ENCODE peak calls at places on chromosome 1, in four cellular contexts. W is amniotic stem cell, S is AML-193, L is T-helper 1 cell. N is an unnamed sample.

GRCh38 chr1:153670257-153670858 is 435 bp downstream of the ILF2 start:
- DNase-seq in W (no peak), S (no peak), L (no peak), N (no peak)

GRCh38 chr1:119431836-119432235 is 16.9 kb downstream of the HSD3B2 start:
- DNase-seq in S (no peak), W (no peak), L (no peak), N (no peak)

GRCh38 chr1:156119503-156120209 is 5.1 kb downstream of the LMNA start:
- DNase-seq in L (no peak), W (peak; percentile 69), S (peak; percentile 51), N (no peak)

GRCh38 chr1:9593492-9594465 is 5.1 kb downstream of the TMEM201 start:
- DNase-seq in S (peak; percentile 91), L (no peak), W (peak; percentile 22), N (peak; percentile 65)

GRCh38 chr1:235657269-235657668 is 7.7 kb upstream of the GNG4 start:
- DNase-seq in S (no peak), W (no peak), L (no peak), N (no peak)

GRCh38 chr1:182615468-182616129 is 11.4 kb upstream of the RGS16 start:
- DNase-seq in S (peak; percentile 50), L (no peak), W (no peak), N (no peak)

GRCh38 chr1:107358611-107359342 is 217.9 kb downstream of the NTNG1 start:
- DNase-seq in W (no peak), L (no peak), S (no peak), N (no peak)

GRCh38 chr1:169877800-169878491 is 15.8 kb downstream of the SCYL3 start:
- DNase-seq in L (no peak), W (no peak), S (no peak), N (no peak)

GRCh38 chr1:199914546-199914945 is 113.0 kb upstream of the NR5A2 start:
- DNase-seq in S (no peak), L (no peak), W (no peak), N (no peak)

GRCh38 chr1:186152227-186152944 is 222.7 kb downstream of the TPR start:
- DNase-seq in L (no peak), S (no peak), W (peak; percentile 66), N (no peak)

GRCh38 chr1:38586993-38587646 is 272.5 kb downstream of the RRAGC start:
- DNase-seq in S (peak; percentile 16), L (peak; percentile 33), W (no peak), N (no peak)

GRCh38 chr1:7289694-7290093 is 481.4 kb upstream of the VAMP3 start:
- DNase-seq in S (no peak), W (no peak), L (no peak), N (no peak)

GRCh38 chr1:3611170-3612019 is at the start of gene MEGF6:
- DNase-seq in S (no peak), L (peak; percentile 53), W (peak; percentile 21), N (peak; percentile 35)

GRCh38 chr1:31625561-31626272 is 8.2 kb downstream of the HCRTR1 start:
- DNase-seq in W (no peak), S (no peak), L (no peak), N (no peak)

N was measured in pulmonary artery endothelial cell.